ENCODE peak calls at places on chromosomes 11 and 22, in four cellular contexts. One of them, this sample, is unnamed.

GRCh38 chr11:117885777-117886176 is 9.3 kb upstream of the FXYD6 start:
- DNase-seq in CD4-positive, alpha-beta T cell: no peak
- DNase-seq in HFF-Myc: no peak
- DNase-seq in progenitor cell of endocrine pancreas: no peak
- DNase-seq in this sample: no peak

GRCh38 chr11:72776844-72777754 is 16.7 kb downstream of the STARD10 start:
- DNase-seq in progenitor cell of endocrine pancreas: no peak
- DNase-seq in HFF-Myc: no peak
- DNase-seq in CD4-positive, alpha-beta T cell: no peak
- DNase-seq in this sample: no peak

GRCh38 chr11:20631525-20632168 is 32.2 kb downstream of the SLC6A5 start:
- DNase-seq in HFF-Myc: no peak
- DNase-seq in progenitor cell of endocrine pancreas: no peak
- DNase-seq in CD4-positive, alpha-beta T cell: no peak
- DNase-seq in this sample: no peak

GRCh38 chr11:102079625-102080024 is 30.6 kb upstream of the YAP1 start:
- DNase-seq in CD4-positive, alpha-beta T cell: no peak
- DNase-seq in progenitor cell of endocrine pancreas: no peak
- DNase-seq in HFF-Myc: no peak
- DNase-seq in this sample: no peak

GRCh38 chr11:61057615-61058014 is 44.7 kb upstream of the CD5 start:
- DNase-seq in CD4-positive, alpha-beta T cell: no peak
- DNase-seq in progenitor cell of endocrine pancreas: no peak
- DNase-seq in HFF-Myc: no peak
- DNase-seq in this sample: no peak

GRCh38 chr11:57310630-57311086 is 14.1 kb downstream of the TNKS1BP1 start:
- DNase-seq in HFF-Myc: no peak
- DNase-seq in progenitor cell of endocrine pancreas: no peak
- DNase-seq in CD4-positive, alpha-beta T cell: no peak
- DNase-seq in this sample: peak

GRCh38 chr22:49996192-49996531 is 16.4 kb downstream of the IL17REL start:
- DNase-seq in CD4-positive, alpha-beta T cell: no peak
- DNase-seq in progenitor cell of endocrine pancreas: no peak
- DNase-seq in HFF-Myc: no peak
- DNase-seq in this sample: no peak

GRCh38 chr22:20061481-20061861 is 18.6 kb upstream of the DGCR8 start:
- DNase-seq in CD4-positive, alpha-beta T cell: no peak
- DNase-seq in HFF-Myc: no peak
- DNase-seq in progenitor cell of endocrine pancreas: no peak
- DNase-seq in this sample: no peak

DNA sequence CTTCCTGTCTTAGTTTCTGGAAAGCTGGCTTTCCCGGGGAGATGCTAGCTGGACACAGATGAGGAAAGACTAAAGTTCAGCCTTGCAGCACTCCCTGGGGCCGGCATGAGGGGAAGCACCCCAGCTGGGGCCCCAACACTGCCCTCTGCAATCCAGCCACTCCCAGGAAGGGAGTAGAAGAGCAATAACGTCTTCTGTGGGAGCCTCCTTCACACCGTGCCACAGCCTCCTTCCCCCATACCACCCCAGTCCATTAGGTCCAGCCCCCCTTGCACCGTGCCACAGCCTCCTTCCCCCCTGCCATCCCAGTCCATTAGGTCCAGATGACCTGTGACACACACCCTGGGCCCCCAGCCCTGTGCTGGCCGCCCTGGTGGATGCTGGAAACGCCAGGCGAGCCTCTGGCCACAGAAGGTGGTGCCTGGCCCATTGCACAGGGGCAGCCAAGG is 44.1 kb upstream of the PRDM11 start:
- DNase-seq in HFF-Myc: no peak
- DNase-seq in CD4-positive, alpha-beta T cell: no peak
- DNase-seq in progenitor cell of endocrine pancreas: no peak
- DNase-seq in this sample: no peak
- TF ChIP-seq CTCF in HFF-Myc: no peak
- TF ChIP-seq CTCF in CD4-positive, alpha-beta T cell: no peak
- TF ChIP-seq CTCF in progenitor cell of endocrine pancreas: no peak
- TF ChIP-seq CTCF in this sample: no peak

GRCh38 chr22:46043816-46044717 is 67.1 kb upstream of the WNT7B start:
- DNase-seq in HFF-Myc: no peak
- DNase-seq in CD4-positive, alpha-beta T cell: no peak
- DNase-seq in progenitor cell of endocrine pancreas: no peak
- DNase-seq in this sample: no peak

GRCh38 chr22:46046299-46046685 is 69.3 kb upstream of the WNT7B start:
- DNase-seq in progenitor cell of endocrine pancreas: no peak
- DNase-seq in CD4-positive, alpha-beta T cell: no peak
- DNase-seq in HFF-Myc: no peak
- DNase-seq in this sample: no peak

GRCh38 chr22:46045459-46046298 is 68.7 kb upstream of the WNT7B start:
- DNase-seq in CD4-positive, alpha-beta T cell: no peak
- DNase-seq in progenitor cell of endocrine pancreas: no peak
- DNase-seq in HFF-Myc: no peak
- DNase-seq in this sample: no peak

GRCh38 chr22:46043339-46043738 is 66.4 kb upstream of the WNT7B start:
- DNase-seq in progenitor cell of endocrine pancreas: no peak
- DNase-seq in HFF-Myc: no peak
- DNase-seq in CD4-positive, alpha-beta T cell: no peak
- DNase-seq in this sample: no peak

DNA sequence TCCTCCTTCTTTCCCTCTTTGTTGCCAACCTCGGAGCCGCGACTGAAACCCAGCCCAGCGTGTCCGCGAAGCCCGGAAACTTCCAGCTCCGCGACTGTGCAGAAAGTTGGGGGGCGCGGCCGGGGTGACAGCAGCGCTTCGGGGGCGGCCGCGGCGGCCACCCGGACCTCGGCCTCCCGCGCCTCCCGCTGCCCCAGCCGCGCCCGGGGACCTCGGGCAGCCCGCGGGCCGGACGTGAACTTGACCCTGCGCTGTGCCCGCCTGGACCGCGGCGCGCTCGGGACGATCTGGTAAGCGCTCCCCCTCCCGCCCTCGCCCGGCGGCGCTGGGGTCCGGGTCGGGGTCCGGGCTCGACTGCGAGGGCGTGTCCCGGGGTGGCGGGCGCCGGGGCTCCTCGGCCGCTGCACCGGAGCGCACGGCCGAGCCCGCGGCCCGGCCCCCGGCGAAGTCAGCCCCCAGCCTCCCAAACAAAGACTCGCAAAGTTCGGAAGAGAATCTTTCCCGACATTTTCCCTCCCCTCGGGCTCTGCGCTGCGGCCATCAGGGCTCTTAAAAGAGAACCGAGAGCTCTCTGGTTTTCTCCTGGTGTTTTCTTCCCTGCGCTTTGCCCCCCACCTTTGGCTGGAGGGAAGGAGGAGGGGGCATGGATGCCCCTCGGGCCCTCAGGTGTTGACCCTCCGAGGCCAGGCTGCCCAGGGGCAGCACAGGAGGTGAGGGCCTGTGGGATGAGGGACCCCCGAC is 67.9 kb upstream of the WNT7B start:
- DNase-seq in CD4-positive, alpha-beta T cell: peak
- DNase-seq in HFF-Myc: no peak
- DNase-seq in progenitor cell of endocrine pancreas: peak
- DNase-seq in this sample: peak
- TF ChIP-seq CTCF in CD4-positive, alpha-beta T cell: no peak
- TF ChIP-seq CTCF in HFF-Myc: no peak
- TF ChIP-seq CTCF in progenitor cell of endocrine pancreas: no peak
- TF ChIP-seq CTCF in this sample: no peak

GRCh38 chr22:39927544-39927943 is 26.7 kb downstream of the GRAP2 start:
- DNase-seq in CD4-positive, alpha-beta T cell: no peak
- DNase-seq in HFF-Myc: no peak
- DNase-seq in progenitor cell of endocrine pancreas: no peak
- DNase-seq in this sample: no peak
- TF ChIP-seq CTCF in CD4-positive, alpha-beta T cell: no peak
- TF ChIP-seq CTCF in HFF-Myc: peak
- TF ChIP-seq CTCF in progenitor cell of endocrine pancreas: peak
- TF ChIP-seq CTCF in this sample: peak

DNA sequence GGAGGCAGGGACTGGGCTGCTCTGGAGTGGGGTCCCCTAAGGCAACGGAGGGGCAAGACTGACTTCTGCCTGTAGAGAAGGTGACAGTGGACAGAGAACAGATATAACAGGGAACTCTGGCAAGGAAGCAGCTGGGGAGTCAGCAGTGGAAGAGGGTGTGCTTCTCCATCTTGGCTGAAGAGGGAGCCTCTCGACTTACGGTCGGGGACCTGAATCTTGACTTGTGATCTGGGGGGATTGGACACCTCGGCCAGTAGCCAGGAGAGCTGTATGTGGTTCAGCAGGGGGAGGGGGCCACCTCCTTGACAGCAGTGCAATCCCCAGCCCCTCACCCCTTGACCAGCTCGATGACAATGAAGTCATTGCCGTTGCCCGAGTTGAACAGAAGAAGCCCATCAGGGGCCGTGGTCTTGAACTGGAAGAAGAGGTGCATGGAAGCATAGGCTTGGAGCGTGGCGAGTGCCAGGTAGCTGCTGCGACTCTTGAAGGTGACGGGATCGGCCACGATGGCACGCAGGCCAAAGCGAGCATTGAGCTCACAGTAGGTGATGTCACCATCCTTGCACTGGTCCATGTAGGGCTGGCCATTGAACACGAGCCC is 60.0 kb downstream of the SLC22A12 start:
- DNase-seq in CD4-positive, alpha-beta T cell: no peak
- DNase-seq in HFF-Myc: no peak
- DNase-seq in progenitor cell of endocrine pancreas: no peak
- DNase-seq in this sample: peak
- TF ChIP-seq CTCF in CD4-positive, alpha-beta T cell: no peak
- TF ChIP-seq CTCF in HFF-Myc: peak
- TF ChIP-seq CTCF in progenitor cell of endocrine pancreas: peak
- TF ChIP-seq CTCF in this sample: peak